ENCODE peak calls at places on chromosomes 6 and 20, in four cellular contexts. X, M, B and G are unnamed samples.

GRCh38 chr20:42484335-42484734 is 705.4 kb downstream of the PTPRT start:
- DNase-seq in X (no peak), M (peak; percentile 10), B (no peak), G (no peak)

GRCh38 chr6:3363296-3364025 is 93.4 kb downstream of the SLC22A23 start:
- DNase-seq in X (no peak), M (peak; percentile 71), B (no peak), G (peak; percentile 90)

GRCh38 chr6:43776115-43776798 is 6.2 kb downstream of the VEGFA start:
- DNase-seq in X (no peak), M (no peak), B (no peak), G (no peak)

GRCh38 chr6:112592159-112592558 is 245.0 kb downstream of the RFPL4B start:
- DNase-seq in X (peak; percentile 26), M (no peak), B (no peak), G (no peak)

GRCh38 chr6:135162678-135163439 is 18.2 kb upstream of the MYB start:
- DNase-seq in X (no peak), M (peak; percentile 8), B (no peak), G (peak; percentile 35)

GRCh38 chr20:53522696-53523095 is 70.9 kb downstream of the ZNF217 start:
- DNase-seq in X (no peak), M (no peak), B (no peak), G (no peak)

GRCh38 chr20:16946097-16946496 is 197.9 kb downstream of the OTOR start:
- DNase-seq in X (no peak), M (no peak), B (no peak), G (no peak)

GRCh38 chr6:16688984-16689636 is 72.2 kb downstream of the ATXN1 start:
- DNase-seq in X (peak; percentile 93), M (no peak), B (peak; percentile 87), G (no peak)

GRCh38 chr6:125906158-125906998 is 50.2 kb upstream of the HINT3 start:
- DNase-seq in X (peak; percentile 27), M (peak; percentile 45), B (peak; percentile 48), G (peak; percentile 11)

GRCh38 chr6:49787176-49787575 is at the start of gene PGK2:
- DNase-seq in X (no peak), M (no peak), B (no peak), G (no peak)

GRCh38 chr6:10322991-10323390 is 91.9 kb downstream of the TFAP2A start:
- DNase-seq in X (no peak), M (no peak), B (no peak), G (no peak)

GRCh38 chr20:44566811-44567210 is 15.6 kb upstream of the PKIG start:
- DNase-seq in X (no peak), M (no peak), B (no peak), G (no peak)

GRCh38 chr6:146990284-146990683 is 213.9 kb upstream of the STXBP5 start:
- DNase-seq in X (peak; percentile 66), M (no peak), B (peak; percentile 42), G (no peak)

GRCh38 chr20:53706008-53706481 is 112.4 kb upstream of the ZNF217 start:
- DNase-seq in X (peak; percentile 33), M (no peak), B (no peak), G (peak; percentile 62)

GRCh38 chr20:38109657-38110524 is 55.2 kb downstream of the TGM2 start:
- DNase-seq in X (peak; percentile 79), M (peak; percentile 75), B (peak; percentile 96), G (peak; percentile 99)

GRCh38 chr6:79427721-79428120 is 109.5 kb downstream of the LCA5 start:
- DNase-seq in X (no peak), M (no peak), B (no peak), G (no peak)

GRCh38 chr6:41638801-41639555 is 710 bp downstream of the MDFI start:
- DNase-seq in X (no peak), M (peak; percentile 81), B (peak; percentile 33), G (no peak)

GRCh38 chr6:6674872-6675271 is 86.4 kb downstream of the LY86 start:
- DNase-seq in X (no peak), M (no peak), B (no peak), G (no peak)

GRCh38 chr6:149755300-149756260 is 6.0 kb downstream of the PCMT1 start:
- DNase-seq in X (no peak), M (peak; percentile 35), B (no peak), G (no peak)

GRCh38 chr6:67361264-67361663 is 1273.8 kb upstream of the ADGRB3 start:
- DNase-seq in X (no peak), M (no peak), B (peak; percentile 6), G (no peak)

GRCh38 chr6:147508073-147508870 is at the start of gene SAMD5:
- DNase-seq in X (peak; percentile 68), M (peak; percentile 88), B (peak; percentile 72), G (no peak)

GRCh38 chr20:12159266-12159665 is 241.6 kb downstream of the BTBD3 start:
- DNase-seq in X (peak; percentile 3), M (no peak), B (no peak), G (no peak)

GRCh38 chr20:44401770-44402390 is 46.4 kb downstream of the HNF4A start:
- DNase-seq in X (no peak), M (no peak), B (no peak), G (no peak)

GRCh38 chr6:7243188-7243942 is 69.6 kb downstream of the SSR1 start:
- DNase-seq in X (peak; percentile 64), M (peak; percentile 79), B (peak; percentile 71), G (peak; percentile 53)

GRCh38 chr6:128339635-128340436 is 180.6 kb downstream of the PTPRK start:
- DNase-seq in X (peak; percentile 74), M (no peak), B (peak; percentile 91), G (no peak)

GRCh38 chr6:142297996-142298753 is 3.6 kb upstream of the ADGRG6 start:
- DNase-seq in X (peak; percentile 85), M (no peak), B (peak; percentile 38), G (no peak)

GRCh38 chr20:24100370-24101011 is 111.9 kb upstream of the GGTLC1 start:
- DNase-seq in X (peak; percentile 47), M (peak; percentile 84), B (peak; percentile 51), G (peak; percentile 78)

GRCh38 chr20:56360133-56360898 is 1.5 kb downstream of the FAM210B start:
- DNase-seq in X (no peak), M (no peak), B (no peak), G (no peak)

GRCh38 chr6:79648315-79648714 is 17.2 kb downstream of the SH3BGRL2 start:
- DNase-seq in X (no peak), M (no peak), B (no peak), G (no peak)

GRCh38 chr6:45741437-45742166 is 274.1 kb downstream of the CLIC5 start:
- DNase-seq in X (peak; percentile 44), M (no peak), B (peak; percentile 89), G (no peak)

DNA sequence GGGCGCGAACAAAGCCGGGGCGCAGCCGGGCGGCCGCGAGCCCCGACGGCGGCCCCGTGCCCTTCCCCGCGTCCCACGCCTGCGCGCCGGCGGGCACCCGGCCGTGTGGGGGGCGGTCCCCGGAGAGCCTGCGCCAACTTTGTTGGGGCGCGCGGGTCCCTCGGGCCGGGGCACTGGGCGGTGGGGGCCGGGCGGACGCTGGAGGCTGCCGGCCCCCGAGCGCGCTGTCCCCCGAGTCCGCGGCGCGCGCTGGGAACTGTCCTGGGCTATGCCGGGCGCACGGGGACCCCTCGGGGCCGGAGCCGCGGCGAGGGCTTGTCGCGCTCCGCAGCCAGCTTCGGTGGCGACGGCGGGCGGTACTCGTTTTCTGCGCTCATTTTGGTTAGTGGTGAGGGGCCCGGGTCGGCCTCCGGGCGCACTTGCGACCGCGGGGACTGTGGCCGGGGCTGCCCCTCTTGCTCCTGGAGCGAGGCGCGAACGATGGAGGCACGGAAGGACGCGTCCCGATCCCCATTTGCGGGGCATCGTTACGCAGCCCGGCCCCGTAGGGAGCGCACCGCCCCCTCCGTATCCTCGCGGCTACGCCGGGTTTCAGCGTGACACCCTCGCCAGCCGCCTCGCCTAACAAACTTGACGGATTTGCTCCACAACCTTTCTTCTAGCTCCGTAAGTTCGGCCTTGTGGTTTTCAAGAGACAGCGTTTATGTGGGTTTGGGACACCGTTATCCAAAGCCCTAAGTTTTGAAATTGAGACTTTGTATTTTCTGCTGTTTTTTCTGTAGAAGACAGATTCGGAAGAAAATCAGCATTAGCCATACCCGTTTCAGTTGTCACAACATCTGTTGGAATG is 632 bp downstream of the SS18L1 start:
- DNase-seq in X (peak; percentile 60), M (peak; percentile 77), B (peak; percentile 66), G (peak; percentile 53)
- H4K20me1 ChIP-seq in X (peaks cover 86% of the 10 kb centered on the region), M (peaks cover 83% of the 10 kb centered on the region), B (peaks cover 2% of the 10 kb centered on the region), G (peaks cover 76% of the 10 kb centered on the region)

GRCh38 chr20:1469925-1470571 is 3.4 kb upstream of the NSFL1C start:
- DNase-seq in X (peak; percentile 100), M (peak; percentile 95), B (peak; percentile 99), G (peak; percentile 93)
- H4K20me1 ChIP-seq in X (peaks cover 11% of the 10 kb centered on the region), M (peaks cover 10% of the 10 kb centered on the region), B (no peaks in the 10 kb centered on the region), G (peaks cover 6% of the 10 kb centered on the region)

GRCh38 chr6:113953346-113953745 is 17.6 kb downstream of the HDAC2 start:
- DNase-seq in X (peak; percentile 50), M (no peak), B (peak; percentile 10), G (no peak)
- H4K20me1 ChIP-seq in X (peaks cover under 1% of the 10 kb centered on the region), M (peaks cover 26% of the 10 kb centered on the region), B (no peaks in the 10 kb centered on the region), G (peaks cover 7% of the 10 kb centered on the region)

GRCh38 chr20:50099121-50099520 is 13.8 kb downstream of the UBE2V1 start:
- DNase-seq in X (no peak), M (no peak), B (no peak), G (no peak)
- H4K20me1 ChIP-seq in X (peaks cover 88% of the 10 kb centered on the region), M (peaks cover 71% of the 10 kb centered on the region), B (no peaks in the 10 kb centered on the region), G (peaks cover 78% of the 10 kb centered on the region)

GRCh38 chr6:30321692-30322388 is 4.9 kb upstream of the TRIM39 start:
- DNase-seq in X (peak; percentile 29), M (no peak), B (peak; percentile 68), G (no peak)
- H4K20me1 ChIP-seq in X (peaks cover 41% of the 10 kb centered on the region), M (peaks cover 76% of the 10 kb centered on the region), B (peaks cover 1% of the 10 kb centered on the region), G (peaks cover 69% of the 10 kb centered on the region)

GRCh38 chr6:108566406-108566805 is 5.7 kb downstream of the FOXO3 start:
- DNase-seq in X (no peak), M (no peak), B (no peak), G (no peak)

GRCh38 chr6:108565091-108565766 is 4.5 kb downstream of the FOXO3 start:
- DNase-seq in X (no peak), M (no peak), B (no peak), G (peak; percentile 67)

GRCh38 chr6:108570518-108570917 is 9.8 kb downstream of the FOXO3 start:
- DNase-seq in X (peak; percentile 32), M (no peak), B (peak; percentile 44), G (peak; percentile 38)

GRCh38 chr6:108565893-108566292 is 5.2 kb downstream of the FOXO3 start:
- DNase-seq in X (peak; percentile 88), M (no peak), B (peak; percentile 94), G (no peak)

DNA sequence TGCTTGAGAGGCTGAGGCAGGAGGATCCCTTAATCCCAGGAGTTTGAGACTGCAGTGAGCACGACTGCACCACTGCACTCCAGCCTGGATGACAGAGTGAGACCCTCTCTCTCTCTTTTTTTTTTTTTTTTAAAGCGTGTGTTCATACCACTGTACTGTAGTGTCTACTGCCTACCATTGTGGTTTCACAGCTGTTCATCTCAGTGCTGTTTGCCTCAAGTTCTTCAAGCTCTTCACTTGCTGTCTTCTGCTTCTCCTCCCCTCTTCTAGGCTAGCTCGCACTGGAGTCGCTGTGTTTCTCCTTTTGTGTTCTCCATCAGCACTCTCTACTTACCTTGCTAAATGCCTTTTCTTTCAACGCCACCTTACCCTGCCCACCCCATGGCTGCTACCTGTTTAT is 7.4 kb downstream of the FOXO3 start:
- DNase-seq in X (no peak), M (no peak), B (no peak), G (no peak)
- H4K20me1 ChIP-seq in X (peaks cover 54% of the 10 kb centered on the region), M (peaks cover 92% of the 10 kb centered on the region), B (peaks cover 7% of the 10 kb centered on the region), G (peaks cover 89% of the 10 kb centered on the region)